ENCODE peak calls at places on chromosomes 7 and 10, in five cellular contexts. J is Peyer's patch, S is activated B cell treated with CpG ODN at 0.5 μM for 24 hours, O is foreskin keratinocyte, D is cardiac fibroblast. P is an unnamed sample.
A peak's percentile ranks its signal among the peaks of the same experiment; 100 is the strongest.

GRCh38 chr7:132239422-132239994 is 336.8 kb downstream of the PLXNA4 start:
- DNase-seq in D (no peak), J (no peak), S (no peak), O (peak; percentile 68), P (no peak)

GRCh38 chr7:131773413-131773812 is 217.0 kb upstream of the PODXL start:
- DNase-seq in J (no peak), D (no peak), S (no peak), O (peak; percentile 55), P (no peak)

GRCh38 chr7:3404490-3404889 is 103.4 kb downstream of the SDK1 start:
- DNase-seq in J (no peak), D (peak; percentile 8), O (peak; percentile 74), S (no peak), P (no peak)

GRCh38 chr7:20365486-20365885 is 34.8 kb downstream of the ITGB8 start:
- DNase-seq in O (peak; percentile 81), D (peak; percentile 47), S (no peak), J (no peak), P (no peak)

GRCh38 chr7:81684513-81685262 is 85.2 kb downstream of the HGF start:
- DNase-seq in J (peak; percentile 87), O (peak; percentile 98), D (peak; percentile 100), S (no peak), P (no peak)

GRCh38 chr10:61757001-61757400 is 94.3 kb downstream of the CABCOCO1 start:
- DNase-seq in D (no peak), S (no peak), J (no peak), O (no peak), P (no peak)

GRCh38 chr10:1119501-1119900 is 63.3 kb downstream of the WDR37 start:
- DNase-seq in D (no peak), O (no peak), S (no peak), J (no peak), P (no peak)

GRCh38 chr10:5445006-5445405 is 32.6 kb downstream of the NET1 start:
- DNase-seq in S (no peak), D (no peak), J (no peak), O (no peak), P (no peak)

GRCh38 chr10:101643546-101643945 is 51.4 kb downstream of the FBXW4 start:
- DNase-seq in J (no peak), D (no peak), S (no peak), O (no peak), P (no peak)

DNA sequence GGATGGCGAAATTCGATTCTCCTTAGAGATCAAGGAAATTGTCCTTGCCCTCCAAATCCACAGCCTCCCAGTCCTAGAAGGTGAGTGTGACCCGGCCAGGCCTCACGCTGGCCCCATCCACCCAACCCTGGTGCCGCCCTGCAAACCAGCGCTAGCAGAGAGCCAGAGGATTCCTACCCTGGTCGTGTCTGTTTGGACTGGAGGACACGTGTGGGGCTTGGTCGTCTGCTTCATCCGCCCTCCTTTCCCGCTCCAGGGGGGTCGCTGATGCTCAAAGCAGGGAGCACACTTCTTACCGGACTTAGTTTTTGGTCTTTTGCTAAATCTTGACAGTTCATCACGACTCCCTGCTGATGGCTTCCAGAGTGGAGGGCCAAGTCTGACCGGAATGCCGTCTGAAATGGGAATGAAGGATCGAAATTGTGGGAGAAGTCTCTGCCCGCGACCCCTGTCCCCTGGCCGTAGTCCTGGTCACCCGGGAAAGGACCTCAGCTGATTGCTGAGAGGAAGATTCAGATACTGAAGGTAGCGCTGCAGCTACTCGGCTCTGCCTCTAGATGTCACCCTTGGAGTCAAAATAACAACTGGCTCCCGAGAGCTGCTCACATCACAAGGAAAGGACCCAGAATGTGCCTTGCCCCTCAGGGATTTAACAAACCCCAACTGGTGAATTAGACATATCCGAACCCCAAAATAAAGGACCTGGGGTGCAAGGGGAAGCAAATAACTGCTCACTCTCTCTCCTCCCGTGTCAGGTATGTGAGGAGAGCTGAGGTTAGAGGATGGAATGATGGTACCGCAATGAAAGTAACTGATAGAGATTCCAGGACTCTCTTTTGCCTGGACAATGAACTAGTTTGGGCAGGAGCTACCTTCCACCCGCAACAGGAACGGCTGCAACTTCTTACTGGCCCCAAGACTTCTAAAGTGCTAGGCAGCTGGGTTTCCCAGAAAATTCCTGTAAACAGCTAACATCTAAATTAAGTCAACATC is 23.5 kb upstream of the ORC5 start:
- DNase-seq in O (peak; percentile 44), J (peak; percentile 71), D (peak; percentile 67), S (peak; percentile 18), P (peak; percentile 48)
- TF ChIP-seq CTCF in O (peak; percentile 76), J (peak; percentile 65), D (peak; percentile 85), S (peak; percentile 67), P (peak; percentile 80)

DNA sequence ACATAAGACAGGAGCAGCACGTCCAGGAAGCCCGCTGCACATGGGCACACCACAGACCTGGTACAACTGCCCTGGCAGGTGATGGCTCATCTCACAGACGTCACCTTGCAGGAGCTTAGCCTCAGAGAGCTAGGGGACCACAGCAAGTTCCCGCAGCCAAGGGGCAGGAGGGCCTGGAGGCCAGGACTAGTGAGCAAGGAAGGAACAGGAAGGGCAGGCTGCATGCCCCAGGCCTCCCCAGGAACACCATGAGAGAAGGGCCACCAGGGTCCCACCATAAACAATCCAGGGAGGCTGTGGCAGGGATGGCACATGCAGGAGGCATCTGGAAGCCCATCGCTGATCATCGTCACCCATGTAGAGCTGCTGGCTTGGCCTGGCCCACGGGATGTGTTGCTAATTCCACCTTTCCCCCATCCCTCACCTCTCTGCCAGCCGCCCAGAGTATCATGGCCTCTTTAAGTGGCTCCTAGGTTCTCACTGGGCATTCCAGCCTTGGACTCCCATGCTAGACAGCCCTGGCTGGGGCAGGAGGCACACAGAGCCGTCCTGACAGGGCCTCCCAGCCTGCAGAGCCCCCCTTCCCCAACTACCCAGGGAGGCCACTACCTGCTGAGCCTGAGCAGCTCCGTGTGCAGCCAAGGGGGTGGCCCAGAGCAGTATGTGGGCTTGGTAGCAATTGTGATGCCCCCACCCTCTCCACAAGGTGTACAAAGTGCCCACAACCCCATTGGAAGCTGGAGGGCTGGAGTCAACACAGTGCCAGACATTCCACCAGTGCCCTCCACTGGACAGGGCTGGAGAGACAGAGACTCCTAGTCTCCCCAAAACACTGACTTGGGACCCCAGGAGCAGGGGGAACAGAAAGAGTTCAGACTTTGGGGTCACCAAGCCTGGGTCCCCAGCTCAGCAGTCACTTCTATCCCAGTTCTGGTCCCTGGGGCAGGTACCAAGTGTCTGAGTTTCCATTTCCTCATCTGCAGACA is 35.5 kb downstream of the GRID1 start:
- DNase-seq in D (no peak), S (no peak), O (no peak), J (no peak), P (no peak)
- TF ChIP-seq CTCF in D (no peak), S (no peak), O (peak; percentile 14), J (no peak), P (no peak)

GRCh38 chr7:112206238-112207105 is at the start of the genes DOCK4 and ZNF277:
- DNase-seq in S (peak; percentile 99), J (peak; percentile 99), O (peak; percentile 98), D (peak; percentile 99), P (peak; percentile 99)
- TF ChIP-seq CTCF in S (no peak), J (no peak), O (peak; percentile 22), D (no peak), P (no peak)

GRCh38 chr7:51639661-51640340 is 323.2 kb upstream of the COBL start:
- DNase-seq in S (no peak), O (no peak), J (no peak), D (no peak), P (no peak)
- TF ChIP-seq CTCF in S (no peak), O (no peak), J (no peak), D (no peak), P (no peak)

GRCh38 chr10:63132651-63133055 is 475 bp upstream of the NRBF2 start:
- DNase-seq in J (no peak), S (no peak), D (no peak), O (no peak), P (no peak)
- TF ChIP-seq CTCF in J (no peak), S (no peak), D (no peak), O (no peak), P (no peak)

DNA sequence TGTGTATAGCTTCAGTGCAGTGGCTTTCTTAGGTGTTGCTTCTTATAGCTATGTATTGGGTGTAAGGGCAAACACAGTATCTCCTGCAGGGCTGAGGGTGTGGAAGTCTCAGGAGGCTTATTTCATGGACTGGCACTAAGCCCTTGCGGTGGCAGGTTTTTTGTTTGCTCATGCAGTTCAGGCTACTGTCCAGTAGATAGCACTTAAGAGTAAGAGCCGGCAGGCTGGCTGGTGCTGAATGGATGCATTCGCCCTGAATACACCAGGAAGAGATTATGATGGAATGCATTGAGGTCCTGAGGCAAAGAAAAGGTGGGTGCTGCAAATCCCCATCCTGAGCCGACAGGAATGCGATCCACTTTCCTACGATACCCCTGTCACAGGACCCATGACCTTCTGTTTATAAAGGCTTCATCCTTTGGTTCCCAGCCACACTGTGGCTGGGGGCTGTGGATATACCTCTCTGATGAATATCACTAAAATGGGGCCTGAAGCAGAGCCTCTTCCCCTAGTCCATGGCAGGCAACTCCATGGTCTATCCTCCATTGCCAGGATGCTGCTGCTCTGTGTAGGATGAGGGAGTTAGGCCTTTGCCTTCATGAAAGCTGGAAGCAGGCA is 44.9 kb downstream of the ANXA8 start:
- DNase-seq in D (peak; percentile 84), J (peak; percentile 74), O (peak; percentile 67), S (no peak), P (peak; percentile 23)
- TF ChIP-seq CTCF in D (peak; percentile 90), J (peak; percentile 86), O (peak; percentile 80), S (no peak), P (peak; percentile 66)

DNA sequence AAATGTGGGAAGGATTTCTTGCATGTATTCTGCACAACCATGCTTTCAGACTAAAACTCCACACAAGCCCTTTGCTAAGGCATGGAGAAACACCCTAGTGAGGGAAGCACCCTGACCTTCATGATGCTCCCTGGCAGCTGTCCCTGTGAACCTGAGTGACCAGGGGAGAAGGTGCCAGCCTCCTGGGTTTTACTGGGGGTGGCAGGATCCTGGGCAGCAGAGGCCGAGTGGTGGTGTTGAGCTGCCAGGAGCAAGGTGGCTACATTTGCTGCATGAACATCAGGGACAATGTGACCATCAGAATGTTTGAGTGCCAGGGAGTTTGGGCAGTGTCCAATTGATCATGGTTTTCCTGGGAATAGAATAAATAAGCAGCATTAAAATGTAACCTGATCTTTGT is 437.9 kb downstream of the TCERG1L start:
- DNase-seq in J (no peak), O (no peak), S (no peak), D (no peak), P (no peak)
- TF ChIP-seq CTCF in J (no peak), O (no peak), S (no peak), D (no peak), P (no peak)

DNA sequence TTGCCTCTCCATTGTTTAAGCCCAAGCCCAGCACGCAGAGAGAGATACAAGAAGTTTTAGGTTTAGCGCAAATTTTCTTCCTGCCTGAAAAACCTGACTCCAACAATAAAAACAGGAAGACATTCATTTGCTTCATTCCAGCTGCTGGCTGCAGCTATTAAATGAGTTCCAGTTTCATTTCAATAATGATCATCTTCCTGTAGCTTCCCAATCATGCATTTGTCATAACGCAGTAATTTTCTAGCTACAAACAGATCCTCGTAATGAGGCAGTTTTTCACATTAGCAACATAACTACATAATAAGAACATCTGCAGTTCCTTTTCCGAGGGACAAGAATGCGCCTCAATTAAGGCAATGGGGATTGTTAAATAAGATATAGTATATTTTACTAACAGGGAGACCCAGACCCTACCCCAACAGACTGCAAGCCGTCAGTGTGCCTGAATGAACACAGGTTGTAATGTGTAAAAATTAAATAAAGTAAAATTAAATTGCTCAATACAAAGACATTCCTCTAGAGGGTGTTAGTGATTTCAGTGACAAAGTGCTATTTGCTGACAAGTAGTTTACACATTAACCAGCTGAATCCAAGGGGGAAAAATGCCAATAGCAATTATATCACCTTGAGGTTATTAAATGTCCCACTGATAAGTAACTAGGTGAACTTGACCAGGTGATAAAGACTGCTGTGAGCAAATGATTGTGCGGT is 110.7 kb downstream of the EBF3 start:
- DNase-seq in D (peak; percentile 45), J (no peak), O (peak; percentile 2), S (no peak), P (no peak)
- TF ChIP-seq CTCF in D (peak; percentile 25), J (peak; percentile 67), O (peak; percentile 38), S (no peak), P (peak; percentile 59)

P was measured in neural crest cell.